ENCODE peak calls at places on chromosomes 3 and 15, in five cellular contexts. H is astrocyte, V is brain microvascular endothelial cell, M is fibroblast of mammary gland, O is lung. Z is an unnamed sample.

GRCh38 chr3:189800436-189800835 is 169.2 kb downstream of the TP63 start:
- DNase-seq in H (no peak), V (no peak), M (no peak), O (no peak), Z (no peak)

GRCh38 chr15:66821307-66821706 is 119.3 kb downstream of the SMAD6 start:
- DNase-seq in H (no peak), V (no peak), M (no peak), O (no peak), Z (no peak)

GRCh38 chr3:190019840-190020239 is 100.9 kb downstream of the P3H2 start:
- DNase-seq in H (no peak), V (no peak), M (no peak), O (no peak), Z (no peak)

GRCh38 chr3:167885277-167885676 is 149.8 kb downstream of the SERPINI1 start:
- DNase-seq in H (no peak), V (no peak), M (no peak), O (no peak), Z (no peak)

GRCh38 chr3:172606021-172606420 is 82.8 kb upstream of the TNFSF10 start:
- DNase-seq in H (peak; percentile 93), V (peak; percentile 77), M (no peak), O (no peak), Z (peak; percentile 47)

GRCh38 chr3:39291903-39292329 is 12.1 kb upstream of the CX3CR1 start:
- DNase-seq in H (no peak), V (peak; percentile 55), M (peak; percentile 43), O (peak; percentile 77), Z (peak; percentile 59)

GRCh38 chr15:52620496-52620895 is 51.7 kb upstream of the ARPP19 start:
- DNase-seq in H (no peak), V (no peak), M (no peak), O (no peak), Z (no peak)

GRCh38 chr3:9704343-9705322 is 1.0 kb downstream of the CPNE9 start:
- DNase-seq in H (no peak), V (no peak), M (peak; percentile 15), O (peak; percentile 33), Z (peak; percentile 21)

GRCh38 chr3:24450142-24450932 is 44.3 kb downstream of the THRB start:
- DNase-seq in H (no peak), V (no peak), M (peak; percentile 14), O (no peak), Z (no peak)

GRCh38 chr3:187952849-187953248 is 201.1 kb upstream of the LPP start:
- DNase-seq in H (no peak), V (no peak), M (no peak), O (no peak), Z (no peak)

GRCh38 chr3:117628896-117629295 is 919.3 kb downstream of the TUSC7 start:
- DNase-seq in H (peak; percentile 78), V (peak; percentile 70), M (peak; percentile 85), O (peak; percentile 54), Z (peak; percentile 80)

GRCh38 chr3:15164356-15164755 is 41.7 kb upstream of the CAPN7 start:
- DNase-seq in H (no peak), V (no peak), M (peak; percentile 34), O (no peak), Z (no peak)

GRCh38 chr3:193970773-193971206 is 165.2 kb upstream of the HES1 start:
- DNase-seq in H (peak; percentile 71), V (no peak), M (no peak), O (no peak), Z (no peak)

GRCh38 chr15:58555168-58556027 is 123.6 kb downstream of the LIPC start:
- DNase-seq in H (no peak), V (no peak), M (no peak), O (no peak), Z (no peak)

GRCh38 chr15:81002004-81002253 is 1.2 kb downstream of the TLNRD1 start:
- DNase-seq in H (no peak), V (no peak), M (no peak), O (no peak), Z (no peak)

GRCh38 chr3:9732080-9732752 is 681 bp downstream of the BRPF1 start:
- DNase-seq in H (no peak), V (no peak), M (no peak), O (peak; percentile 45), Z (peak; percentile 9)

GRCh38 chr3:127915115-127915936 is at the start of gene KBTBD12:
- DNase-seq in H (no peak), V (no peak), M (no peak), O (peak; percentile 38), Z (no peak)

GRCh38 chr15:75455982-75456531 is 4.6 kb upstream of the SIN3A start:
- DNase-seq in H (peak; percentile 62), V (peak; percentile 46), M (peak; percentile 40), O (peak; percentile 56), Z (peak; percentile 62)

GRCh38 chr15:48084759-48085420 is 35.9 kb upstream of the SLC24A5 start:
- DNase-seq in H (peak; percentile 25), V (peak; percentile 65), M (peak; percentile 35), O (no peak), Z (peak; percentile 42)

GRCh38 chr15:92818658-92819311 is 81.3 kb upstream of the CHD2 start:
- DNase-seq in H (no peak), V (no peak), M (no peak), O (no peak), Z (no peak)

GRCh38 chr3:58474348-58474911 is 17.5 kb upstream of the KCTD6 start:
- DNase-seq in H (no peak), V (no peak), M (no peak), O (no peak), Z (no peak)

GRCh38 chr3:190132376-190132775 is 11.7 kb upstream of the P3H2 start:
- DNase-seq in H (no peak), V (no peak), M (peak; percentile 50), O (no peak), Z (no peak)

GRCh38 chr3:180375831-180376230 is 226.1 kb upstream of the TTC14 start:
- DNase-seq in H (no peak), V (no peak), M (no peak), O (no peak), Z (no peak)

GRCh38 chr15:77468896-77469295 is 48.2 kb downstream of the HMG20A start:
- DNase-seq in H (no peak), V (no peak), M (no peak), O (no peak), Z (no peak)

GRCh38 chr15:57387011-57387410 is 10.7 kb downstream of the CGNL1 start:
- DNase-seq in H (no peak), V (no peak), M (no peak), O (no peak), Z (no peak)

GRCh38 chr15:82536409-82537350 is 3.6 kb downstream of the RPS17 start:
- DNase-seq in H (no peak), V (no peak), M (no peak), O (no peak), Z (no peak)

GRCh38 chr15:71780349-71780976 is 29.9 kb upstream of the NR2E3 start:
- DNase-seq in H (peak; percentile 33), V (peak; percentile 19), M (peak; percentile 69), O (no peak), Z (peak; percentile 88)

GRCh38 chr3:119861681-119862080 is 79.8 kb downstream of the NR1I2 start:
- DNase-seq in H (no peak), V (no peak), M (no peak), O (no peak), Z (no peak)

GRCh38 chr15:81098884-81099601 is 35.0 kb upstream of the CFAP161 start:
- DNase-seq in H (no peak), V (no peak), M (peak; percentile 21), O (peak; percentile 41), Z (peak; percentile 37)

DNA sequence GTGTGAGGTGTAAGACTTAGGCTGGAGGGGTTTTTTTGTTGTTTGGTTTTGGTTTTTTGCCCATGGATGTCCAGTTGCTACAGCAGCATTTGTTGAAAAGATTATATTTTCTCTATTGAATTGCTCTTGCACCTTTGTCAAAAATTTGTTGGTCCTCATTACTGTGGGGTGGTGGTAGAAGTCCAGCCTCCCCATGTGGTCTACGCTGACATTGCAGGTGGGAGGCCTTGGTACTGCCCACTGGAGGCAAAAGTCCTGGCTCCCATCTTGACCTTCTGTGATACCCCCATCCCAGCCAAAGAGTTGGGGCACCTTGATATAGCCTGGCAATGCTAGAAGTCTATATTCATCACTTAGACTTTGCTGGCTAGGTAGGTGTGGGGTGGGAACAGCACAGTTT is 5.4 kb upstream of the RAB6B start:
- DNase-seq in H (no peak), V (no peak), M (no peak), O (no peak), Z (no peak)
- TF ChIP-seq CTCF in H (no peak), V (peak; percentile 21), M (peak; percentile 28), O (no peak), Z (peak; percentile 35)

GRCh38 chr15:93986400-93986984 is 244.9 kb upstream of the MCTP2 start:
- DNase-seq in H (no peak), V (no peak), M (peak; percentile 56), O (no peak), Z (no peak)

GRCh38 chr15:93985925-93986324 is 245.4 kb upstream of the MCTP2 start:
- DNase-seq in H (no peak), V (no peak), M (peak; percentile 48), O (no peak), Z (no peak)

GRCh38 chr15:93987068-93987467 is 244.3 kb upstream of the MCTP2 start:
- DNase-seq in H (no peak), V (no peak), M (no peak), O (no peak), Z (no peak)

GRCh38 chr15:93985173-93985572 is 246.2 kb upstream of the MCTP2 start:
- DNase-seq in H (no peak), V (no peak), M (no peak), O (no peak), Z (no peak)

GRCh38 chr15:93989611-93990010 is 241.8 kb upstream of the MCTP2 start:
- DNase-seq in H (no peak), V (no peak), M (no peak), O (no peak), Z (no peak)
- H3K4me3 ChIP-seq in H (no peak overlapping the region), V (no peak overlapping the region), M (no peak overlapping the region), O (no peak overlapping the region), Z (no peak overlapping the region)

DNA sequence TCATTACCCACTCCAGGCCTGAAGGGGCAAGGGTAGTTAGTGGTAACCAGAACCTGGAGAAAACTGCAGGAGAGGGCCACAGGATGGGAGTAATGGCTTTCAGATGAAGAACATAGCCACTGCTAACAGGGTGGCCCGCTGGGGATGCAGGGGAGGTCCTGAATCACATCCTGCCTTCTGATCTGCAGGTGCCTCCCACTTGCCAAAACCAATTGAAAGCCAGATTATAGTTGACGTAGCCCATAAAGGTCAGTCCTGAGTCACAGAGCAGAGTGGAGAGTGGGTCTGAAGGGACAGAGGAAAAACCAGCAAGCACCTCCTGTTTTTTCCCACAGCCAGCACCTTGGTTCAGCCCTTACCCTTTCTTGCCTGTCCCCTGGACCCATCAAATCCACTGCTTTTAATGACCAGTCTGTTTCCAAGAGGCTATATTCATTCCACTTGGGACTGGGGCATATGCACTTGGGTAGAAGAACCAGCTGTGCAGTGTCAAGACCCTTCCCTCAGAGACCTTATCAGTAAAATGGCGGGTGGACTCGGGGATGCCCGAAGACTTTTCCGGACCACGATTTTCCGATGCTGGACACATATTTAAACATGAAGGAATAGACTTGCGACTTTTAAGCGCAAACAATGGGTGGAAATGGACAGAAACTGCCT is 605 bp upstream of the SLC35G2 start:
- DNase-seq in H (peak; percentile 84), V (peak; percentile 83), M (peak; percentile 96), O (no peak), Z (peak; percentile 96)
- TF ChIP-seq CTCF in H (no peak), V (peak; percentile 28), M (peak; percentile 42), O (no peak), Z (peak; percentile 29)

GRCh38 chr3:116350119-116350733 is 95.1 kb downstream of the LSAMP start:
- DNase-seq in H (no peak), V (no peak), M (no peak), O (no peak), Z (no peak)

GRCh38 chr3:116342499-116342898 is 102.8 kb downstream of the LSAMP start:
- DNase-seq in H (no peak), V (no peak), M (no peak), O (no peak), Z (no peak)

GRCh38 chr3:116348216-116348615 is 97.1 kb downstream of the LSAMP start:
- DNase-seq in H (no peak), V (no peak), M (no peak), O (no peak), Z (no peak)
- H3K4me3 ChIP-seq in H (no peak overlapping the region), V (no peak overlapping the region), M (no peak overlapping the region), O (no peak overlapping the region), Z (no peak overlapping the region)